ENCODE peak calls at places on chromosomes 3 and 15, in five cellular contexts. U is endothelial cell; Z is activated gamma-delta T cell; R is kidney tubule cell; P is activated naive CD8-positive, alpha-beta T cell treated with anti-CD3 and anti-CD28 coated beads, Interleukin-2, amount 50 U/mL, for 24 hours. B is an unnamed sample.

GRCh38 chr15:99454107-99454809 is 111.5 kb upstream of the MEF2A start:
- DNase-seq in U (no peak), P (peak; percentile 1), R (no peak), Z (no peak), B (peak; percentile 61)

GRCh38 chr3:134377896-134378295 is 3.6 kb upstream of the AMOTL2 start:
- DNase-seq in U (no peak), Z (no peak), R (no peak), P (no peak), B (no peak)

GRCh38 chr15:90680371-90680935 is 36.7 kb upstream of the BLM start:
- DNase-seq in Z (no peak), R (peak; percentile 85), P (no peak), U (no peak), B (no peak)

GRCh38 chr3:32675650-32676049 is 9.3 kb upstream of the CNOT10 start:
- DNase-seq in U (no peak), R (no peak), Z (no peak), P (no peak), B (no peak)

GRCh38 chr3:68378631-68379030 is 553.7 kb downstream of the TAFA4 start:
- DNase-seq in P (no peak), U (no peak), R (no peak), Z (no peak), B (no peak)

GRCh38 chr15:31525296-31525695 is 198.7 kb downstream of the KLF13 start:
- DNase-seq in R (no peak), Z (no peak), P (no peak), U (no peak), B (no peak)

GRCh38 chr15:52218816-52219215 is 27.6 kb upstream of the GNB5 start:
- DNase-seq in U (no peak), R (no peak), Z (no peak), P (no peak), B (no peak)

GRCh38 chr3:58008140-58009025 is at the start of gene FLNB:
- DNase-seq in U (peak; percentile 93), R (peak; percentile 85), P (peak; percentile 82), Z (peak; percentile 63), B (peak; percentile 67)

GRCh38 chr15:98651581-98652220 is 3.4 kb downstream of the IGF1R start:
- DNase-seq in U (no peak), Z (no peak), P (no peak), R (peak; percentile 43), B (no peak)

GRCh38 chr3:38114875-38115644 is 21.9 kb downstream of the ACAA1 start:
- DNase-seq in U (no peak), R (peak; percentile 47), Z (no peak), P (no peak), B (no peak)

GRCh38 chr3:39286771-39287170 is 6.9 kb upstream of the CX3CR1 start:
- DNase-seq in P (no peak), Z (no peak), R (no peak), U (no peak), B (no peak)

GRCh38 chr3:44468572-44469520 is 8.6 kb downstream of the ZNF445 start:
- DNase-seq in U (no peak), P (no peak), Z (no peak), R (peak; percentile 57), B (no peak)

GRCh38 chr15:79036323-79036722 is 54.3 kb downstream of the RASGRF1 start:
- DNase-seq in U (no peak), P (no peak), R (no peak), Z (no peak), B (no peak)

GRCh38 chr3:7388026-7388425 is 527.1 kb downstream of the GRM7 start:
- DNase-seq in R (no peak), U (no peak), Z (no peak), P (no peak), B (no peak)

GRCh38 chr3:3170998-3171397 is 8.5 kb downstream of the CRBN start:
- DNase-seq in P (no peak), U (no peak), Z (no peak), R (peak; percentile 42), B (no peak)

GRCh38 chr15:52786436-52787122 is 3.6 kb downstream of the ONECUT1 start:
- DNase-seq in U (no peak), Z (no peak), R (no peak), P (no peak), B (no peak)

GRCh38 chr3:104102386-104102785 is 1264.3 kb upstream of the ALCAM start:
- DNase-seq in Z (no peak), U (peak; percentile 19), P (no peak), R (peak; percentile 53), B (no peak)

GRCh38 chr3:124745092-124745491 is 14.8 kb downstream of the UMPS start:
- DNase-seq in P (no peak), U (no peak), Z (no peak), R (peak; percentile 52), B (no peak)

GRCh38 chr15:89905846-89906378 is 6.8 kb downstream of the ARPIN start:
- DNase-seq in P (no peak), Z (no peak), U (no peak), R (no peak), B (no peak)

B was measured in right cardiac atrium.